ENCODE peak calls at places on chromosomes 4 and X, in four cellular contexts. One of them, this sample, is unnamed.
A peak's percentile ranks its signal among the peaks of the same experiment; 100 is the strongest.

GRCh38 chrX:150446151-150446550 is 83.0 kb downstream of the MAMLD1 start:
- DNase-seq in GM12878: no peak
- DNase-seq in WTC11: no peak
- DNase-seq in K562: no peak
- DNase-seq in this sample: no peak

GRCh38 chrX:147476008-147476407 is 435.7 kb upstream of the FMR1 start:
- DNase-seq in GM12878: no peak
- DNase-seq in WTC11: no peak
- DNase-seq in K562: no peak
- DNase-seq in this sample: peak; percentile 4

GRCh38 chr4:2930821-2931764 is 32.1 kb downstream of the NOP14 start:
- DNase-seq in WTC11: no peak
- DNase-seq in GM12878: no peak
- DNase-seq in K562: no peak
- DNase-seq in this sample: no peak

GRCh38 chrX:39650883-39651282 is 446.9 kb downstream of the BCOR start:
- DNase-seq in GM12878: no peak
- DNase-seq in WTC11: no peak
- DNase-seq in K562: no peak
- DNase-seq in this sample: no peak

GRCh38 chrX:130083656-130084382 is 26.5 kb downstream of the ELF4 start:
- DNase-seq in K562: no peak
- DNase-seq in WTC11: no peak
- DNase-seq in GM12878: no peak
- DNase-seq in this sample: no peak

GRCh38 chrX:100625985-100626491 is 10.6 kb downstream of the TSPAN6 start:
- DNase-seq in GM12878: peak; percentile 66
- DNase-seq in K562: no peak
- DNase-seq in WTC11: no peak
- DNase-seq in this sample: no peak

GRCh38 chr4:21544410-21544809 is 404.2 kb downstream of the KCNIP4 start:
- DNase-seq in K562: no peak
- DNase-seq in WTC11: no peak
- DNase-seq in GM12878: no peak
- DNase-seq in this sample: no peak

GRCh38 chrX:40065291-40066046 is 32.3 kb downstream of the BCOR start:
- DNase-seq in K562: no peak
- DNase-seq in WTC11: no peak
- DNase-seq in GM12878: no peak
- DNase-seq in this sample: no peak

GRCh38 chrX:20267924-20268701 is 1.4 kb upstream of the RPS6KA3 start:
- DNase-seq in GM12878: no peak
- DNase-seq in K562: peak; percentile 7
- DNase-seq in WTC11: peak; percentile 59
- DNase-seq in this sample: no peak

DNA sequence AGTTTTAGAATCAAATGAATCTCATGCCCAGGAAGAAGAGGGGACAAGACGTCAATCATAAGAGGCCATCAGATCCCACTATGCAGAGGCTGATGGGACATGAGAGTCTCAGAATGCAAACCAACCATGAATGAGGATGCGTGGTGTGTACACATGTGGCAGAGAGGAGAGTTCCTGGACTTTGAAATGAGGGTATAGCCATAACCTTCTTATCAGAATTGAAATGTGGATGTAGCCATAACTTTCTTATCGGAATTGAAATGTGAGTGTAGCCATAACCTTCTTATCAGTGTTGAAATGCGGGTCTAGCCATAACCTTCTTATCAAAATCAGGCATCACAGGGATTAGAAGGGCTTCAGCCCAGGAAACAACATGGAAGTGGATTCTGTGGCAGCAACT is 415.5 kb upstream of the FAT1 start:
- DNase-seq in K562: no peak
- DNase-seq in GM12878: no peak
- DNase-seq in WTC11: no peak
- DNase-seq in this sample: no peak
- TF ChIP-seq ATF3 in K562: no peak
- TF ChIP-seq ATF3 in GM12878: no peak
- TF ChIP-seq ATF3 in WTC11: no peak
- TF ChIP-seq ATF3 in this sample: no peak

DNA sequence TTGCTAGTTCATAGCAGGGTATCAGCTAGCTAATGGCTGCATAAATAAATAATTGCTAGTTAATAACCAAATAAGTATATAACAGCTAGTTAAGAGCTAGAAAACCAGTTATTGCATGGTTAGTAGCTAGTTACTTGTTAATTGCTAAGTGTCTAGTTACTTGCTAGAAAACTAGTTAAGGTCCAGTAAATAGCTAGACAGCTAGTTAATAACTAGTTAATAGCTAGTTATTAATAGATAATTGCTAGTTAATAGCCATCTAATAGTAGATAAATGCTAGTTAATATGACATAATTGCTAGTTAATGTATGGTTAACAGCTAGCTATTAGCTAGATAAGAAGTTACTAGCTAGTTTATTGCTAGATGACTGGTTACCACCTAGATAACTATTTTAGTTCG is 629.9 kb upstream of the CT83 start:
- DNase-seq in WTC11: no peak
- DNase-seq in GM12878: no peak
- DNase-seq in K562: no peak
- DNase-seq in this sample: no peak
- TF ChIP-seq CREM in WTC11: no peak
- TF ChIP-seq CREM in GM12878: no peak
- TF ChIP-seq CREM in K562: no peak
- TF ChIP-seq CREM in this sample: no peak

DNA sequence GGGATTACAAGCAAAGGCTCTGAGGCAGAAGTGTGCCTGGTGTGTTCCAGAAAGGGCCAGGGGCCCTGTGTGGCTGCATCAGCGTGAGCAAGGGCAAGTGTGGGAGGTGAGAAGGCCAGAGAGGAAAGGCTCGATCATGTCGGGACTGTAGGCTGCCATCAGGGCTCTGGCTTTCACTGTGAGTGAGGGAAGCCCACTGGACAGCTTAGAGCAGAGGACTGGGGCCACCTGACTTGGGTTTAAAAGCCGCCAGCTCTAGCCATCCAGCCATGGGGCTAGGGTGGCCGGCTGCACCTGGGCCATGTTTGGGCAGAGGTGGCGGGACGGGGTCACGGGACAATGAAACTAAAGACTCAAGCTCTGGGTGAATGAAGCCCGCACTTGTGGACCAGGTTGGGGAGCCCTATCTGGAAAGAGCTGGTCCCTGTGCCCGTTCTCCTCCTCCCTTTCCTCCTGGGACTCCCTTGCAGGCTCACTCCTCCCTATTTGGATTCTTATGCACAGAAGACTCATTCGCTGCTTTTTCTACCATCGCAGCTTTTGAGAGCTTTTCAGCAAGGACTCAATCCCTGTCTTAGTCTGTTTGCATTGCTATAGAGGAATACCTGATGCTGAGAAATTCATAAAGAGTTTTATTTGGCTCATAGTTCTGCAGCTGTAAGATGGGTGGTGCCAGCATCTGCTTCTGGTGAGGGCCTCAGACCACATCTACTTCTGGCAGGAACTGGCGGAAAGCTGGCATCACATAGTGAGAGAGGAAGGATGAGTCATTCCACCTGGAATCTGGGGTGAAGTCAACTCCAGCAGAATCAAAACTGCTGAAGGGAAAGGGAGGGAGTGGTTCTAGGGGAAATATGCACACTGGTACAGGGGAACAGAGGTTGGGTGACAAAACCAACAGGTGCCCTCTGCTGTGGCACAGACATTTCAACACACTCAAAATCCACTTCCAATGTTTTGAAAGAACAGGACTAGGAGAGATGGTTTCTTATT is 15.3 kb downstream of the CTAG1B start:
- DNase-seq in WTC11: no peak
- DNase-seq in K562: no peak
- DNase-seq in GM12878: no peak
- DNase-seq in this sample: no peak
- TF ChIP-seq ATF3 in WTC11: no peak
- TF ChIP-seq ATF3 in K562: no peak
- TF ChIP-seq ATF3 in GM12878: no peak
- TF ChIP-seq ATF3 in this sample: no peak

GRCh38 chrX:9867753-9868152 is 81.5 kb downstream of the SHROOM2 start:
- DNase-seq in GM12878: no peak
- DNase-seq in WTC11: no peak
- DNase-seq in K562: no peak
- DNase-seq in this sample: no peak
- TF ChIP-seq CREM in GM12878: no peak
- TF ChIP-seq CREM in WTC11: no peak
- TF ChIP-seq CREM in K562: no peak
- TF ChIP-seq CREM in this sample: no peak

GRCh38 chr4:11603594-11604194 is 175.0 kb upstream of the HS3ST1 start:
- DNase-seq in WTC11: no peak
- DNase-seq in K562: no peak
- DNase-seq in GM12878: no peak
- DNase-seq in this sample: no peak

GRCh38 chr4:11608992-11609391 is 180.3 kb upstream of the HS3ST1 start:
- DNase-seq in K562: no peak
- DNase-seq in GM12878: no peak
- DNase-seq in WTC11: no peak
- DNase-seq in this sample: no peak

GRCh38 chr4:11602606-11603355 is 174.1 kb upstream of the HS3ST1 start:
- DNase-seq in K562: no peak
- DNase-seq in WTC11: no peak
- DNase-seq in GM12878: no peak
- DNase-seq in this sample: no peak

GRCh38 chr4:11606078-11606477 is 177.4 kb upstream of the HS3ST1 start:
- DNase-seq in GM12878: no peak
- DNase-seq in WTC11: no peak
- DNase-seq in K562: no peak
- DNase-seq in this sample: no peak

GRCh38 chr4:11605597-11605996 is 176.9 kb upstream of the HS3ST1 start:
- DNase-seq in GM12878: no peak
- DNase-seq in K562: no peak
- DNase-seq in WTC11: no peak
- DNase-seq in this sample: no peak
- TF ChIP-seq ATF3 in GM12878: no peak
- TF ChIP-seq ATF3 in K562: no peak
- TF ChIP-seq ATF3 in WTC11: no peak
- TF ChIP-seq ATF3 in this sample: no peak

DNA sequence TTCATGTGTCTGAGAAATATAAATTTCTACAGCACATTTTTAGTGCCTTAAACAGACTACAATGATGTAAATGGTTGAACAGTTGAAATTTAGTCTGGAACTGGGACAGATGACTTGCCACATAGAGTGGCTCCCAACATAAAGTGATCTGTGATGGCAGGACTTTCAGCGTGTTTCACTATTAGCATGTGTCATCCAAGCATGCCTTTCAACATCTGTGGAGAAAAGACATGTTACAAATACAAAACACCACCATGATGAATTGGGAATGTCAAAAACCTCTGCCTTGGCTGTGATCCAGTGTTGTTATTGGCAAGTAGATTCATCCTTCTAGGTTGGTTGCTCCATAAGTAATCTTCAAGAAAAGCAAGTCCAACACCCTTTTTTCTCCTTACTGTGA is 348.7 kb downstream of the MAPK10 start:
- DNase-seq in K562: no peak
- DNase-seq in WTC11: no peak
- DNase-seq in GM12878: no peak
- DNase-seq in this sample: no peak
- TF ChIP-seq CREM in K562: no peak
- TF ChIP-seq CREM in WTC11: no peak
- TF ChIP-seq CREM in GM12878: no peak
- TF ChIP-seq CREM in this sample: no peak

DNA sequence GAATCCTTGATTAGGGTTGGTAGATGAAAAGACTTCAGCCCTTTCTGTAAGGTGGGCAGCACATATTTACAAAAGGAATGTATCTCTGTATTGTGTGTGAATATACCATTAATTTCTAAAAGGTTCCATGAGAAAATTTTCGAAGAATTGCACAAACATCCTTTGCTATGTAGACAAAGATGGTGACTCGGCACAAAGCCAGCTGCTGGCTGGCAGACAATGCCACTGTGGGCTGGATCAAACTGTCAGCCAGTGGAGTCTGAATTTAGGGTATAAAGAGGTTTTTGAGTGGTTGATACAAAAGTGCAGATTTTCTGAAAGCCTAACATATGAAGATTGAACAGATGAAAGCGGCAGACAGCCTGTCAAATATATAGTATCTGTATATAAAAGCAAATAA is 5.6 kb upstream of the TXK start:
- DNase-seq in GM12878: no peak
- DNase-seq in K562: no peak
- DNase-seq in WTC11: no peak
- DNase-seq in this sample: no peak
- TF ChIP-seq ATF3 in GM12878: no peak
- TF ChIP-seq ATF3 in K562: no peak
- TF ChIP-seq ATF3 in WTC11: no peak
- TF ChIP-seq ATF3 in this sample: no peak

This sample was measured in HepG2.